ENCODE peak calls at places on chromosomes 12 and 14, in seven cellular contexts. One of them, this sample, is unnamed.

GRCh38 chr12:20792971-20793370 is 17.5 kb upstream of the SLCO1B3 start:
- DNase-seq in cardiac muscle cell: no peak
- DNase-seq in progenitor cell of endocrine pancreas: no peak
- DNase-seq in mammary epithelial cell: no peak
- DNase-seq in psoas muscle: no peak
- DNase-seq in lung: no peak
- DNase-seq in endothelial cell: no peak
- DNase-seq in this sample: no peak

GRCh38 chr14:104800600-104801283 is at the start of gene ZBTB42:
- DNase-seq in lung: peak
- DNase-seq in progenitor cell of endocrine pancreas: peak
- DNase-seq in psoas muscle: peak
- DNase-seq in cardiac muscle cell: peak
- DNase-seq in mammary epithelial cell: peak
- DNase-seq in endothelial cell: peak
- DNase-seq in this sample: peak

GRCh38 chr14:61385002-61385685 is 63.8 kb downstream of the PRKCH start:
- DNase-seq in lung: no peak
- DNase-seq in psoas muscle: no peak
- DNase-seq in endothelial cell: no peak
- DNase-seq in mammary epithelial cell: no peak
- DNase-seq in cardiac muscle cell: no peak
- DNase-seq in progenitor cell of endocrine pancreas: no peak
- DNase-seq in this sample: no peak

GRCh38 chr12:47222960-47223847 is 143.4 kb upstream of the AMIGO2 start:
- DNase-seq in psoas muscle: no peak
- DNase-seq in progenitor cell of endocrine pancreas: no peak
- DNase-seq in cardiac muscle cell: peak
- DNase-seq in lung: no peak
- DNase-seq in mammary epithelial cell: no peak
- DNase-seq in endothelial cell: peak
- DNase-seq in this sample: peak

GRCh38 chr12:51823875-51824565 is 24.5 kb downstream of the FIGNL2 start:
- DNase-seq in lung: no peak
- DNase-seq in mammary epithelial cell: peak
- DNase-seq in cardiac muscle cell: peak
- DNase-seq in psoas muscle: no peak
- DNase-seq in progenitor cell of endocrine pancreas: no peak
- DNase-seq in endothelial cell: peak
- DNase-seq in this sample: peak

GRCh38 chr12:40827923-40828592 is 135.8 kb downstream of the CNTN1 start:
- DNase-seq in cardiac muscle cell: no peak
- DNase-seq in lung: no peak
- DNase-seq in progenitor cell of endocrine pancreas: no peak
- DNase-seq in endothelial cell: no peak
- DNase-seq in psoas muscle: no peak
- DNase-seq in mammary epithelial cell: no peak
- DNase-seq in this sample: no peak

GRCh38 chr14:70842851-70843462 is 33.6 kb upstream of the MAP3K9 start:
- DNase-seq in endothelial cell: no peak
- DNase-seq in psoas muscle: no peak
- DNase-seq in progenitor cell of endocrine pancreas: no peak
- DNase-seq in lung: no peak
- DNase-seq in cardiac muscle cell: peak
- DNase-seq in mammary epithelial cell: no peak
- DNase-seq in this sample: no peak

GRCh38 chr14:31843361-31844091 is 233.6 kb upstream of the ARHGAP5 start:
- DNase-seq in cardiac muscle cell: peak
- DNase-seq in psoas muscle: no peak
- DNase-seq in mammary epithelial cell: peak
- DNase-seq in endothelial cell: no peak
- DNase-seq in progenitor cell of endocrine pancreas: no peak
- DNase-seq in lung: no peak
- DNase-seq in this sample: no peak

GRCh38 chr14:76955575-76956252 is 72.8 kb downstream of the IRF2BPL start:
- DNase-seq in lung: no peak
- DNase-seq in mammary epithelial cell: peak
- DNase-seq in endothelial cell: no peak
- DNase-seq in progenitor cell of endocrine pancreas: no peak
- DNase-seq in cardiac muscle cell: peak
- DNase-seq in psoas muscle: peak
- DNase-seq in this sample: no peak

GRCh38 chr14:34302654-34303053 is 159.4 kb downstream of the SPTSSA start:
- DNase-seq in lung: no peak
- DNase-seq in cardiac muscle cell: peak
- DNase-seq in progenitor cell of endocrine pancreas: no peak
- DNase-seq in psoas muscle: no peak
- DNase-seq in endothelial cell: no peak
- DNase-seq in mammary epithelial cell: no peak
- DNase-seq in this sample: no peak

GRCh38 chr12:125185740-125186470 is 120.7 kb downstream of the AACS start:
- DNase-seq in progenitor cell of endocrine pancreas: peak
- DNase-seq in mammary epithelial cell: peak
- DNase-seq in lung: peak
- DNase-seq in endothelial cell: peak
- DNase-seq in psoas muscle: peak
- DNase-seq in cardiac muscle cell: peak
- DNase-seq in this sample: peak

GRCh38 chr14:48874701-48875100 is 711.5 kb downstream of the RPS29 start:
- DNase-seq in progenitor cell of endocrine pancreas: no peak
- DNase-seq in endothelial cell: no peak
- DNase-seq in mammary epithelial cell: no peak
- DNase-seq in lung: no peak
- DNase-seq in psoas muscle: no peak
- DNase-seq in cardiac muscle cell: no peak
- DNase-seq in this sample: no peak

GRCh38 chr12:107504503-107504885 is 181.1 kb upstream of the PWP1 start:
- DNase-seq in cardiac muscle cell: no peak
- DNase-seq in progenitor cell of endocrine pancreas: no peak
- DNase-seq in lung: no peak
- DNase-seq in endothelial cell: no peak
- DNase-seq in mammary epithelial cell: no peak
- DNase-seq in psoas muscle: no peak
- DNase-seq in this sample: no peak

GRCh38 chr14:97277711-97278110 is 480.5 kb downstream of the VRK1 start:
- DNase-seq in cardiac muscle cell: no peak
- DNase-seq in lung: no peak
- DNase-seq in progenitor cell of endocrine pancreas: no peak
- DNase-seq in endothelial cell: no peak
- DNase-seq in mammary epithelial cell: no peak
- DNase-seq in psoas muscle: no peak
- DNase-seq in this sample: no peak

GRCh38 chr14:103562135-103562384 is 397 bp downstream of the BAG5 start:
- DNase-seq in endothelial cell: no peak
- DNase-seq in progenitor cell of endocrine pancreas: no peak
- DNase-seq in mammary epithelial cell: no peak
- DNase-seq in cardiac muscle cell: no peak
- DNase-seq in psoas muscle: no peak
- DNase-seq in lung: no peak
- DNase-seq in this sample: no peak

GRCh38 chr14:91924871-91925726 is 22.4 kb downstream of the FBLN5 start:
- DNase-seq in progenitor cell of endocrine pancreas: no peak
- DNase-seq in psoas muscle: no peak
- DNase-seq in endothelial cell: no peak
- DNase-seq in cardiac muscle cell: peak
- DNase-seq in mammary epithelial cell: peak
- DNase-seq in lung: no peak
- DNase-seq in this sample: peak

GRCh38 chr12:132710062-132710421 is 600 bp upstream of the PGAM5 start:
- DNase-seq in cardiac muscle cell: no peak
- DNase-seq in progenitor cell of endocrine pancreas: peak
- DNase-seq in endothelial cell: peak
- DNase-seq in mammary epithelial cell: no peak
- DNase-seq in psoas muscle: no peak
- DNase-seq in lung: no peak
- DNase-seq in this sample: peak

GRCh38 chr12:6463858-6464257 is 6.6 kb downstream of the VAMP1 start:
- DNase-seq in progenitor cell of endocrine pancreas: no peak
- DNase-seq in endothelial cell: no peak
- DNase-seq in lung: no peak
- DNase-seq in psoas muscle: no peak
- DNase-seq in cardiac muscle cell: no peak
- DNase-seq in mammary epithelial cell: no peak
- DNase-seq in this sample: no peak

GRCh38 chr12:6606331-6607131 is 648 bp downstream of the CHD4 start:
- DNase-seq in mammary epithelial cell: peak
- DNase-seq in progenitor cell of endocrine pancreas: peak
- DNase-seq in psoas muscle: peak
- DNase-seq in lung: peak
- DNase-seq in endothelial cell: peak
- DNase-seq in cardiac muscle cell: peak
- DNase-seq in this sample: peak

GRCh38 chr14:65238456-65238855 is 136.1 kb upstream of the MAX start:
- DNase-seq in lung: no peak
- DNase-seq in psoas muscle: no peak
- DNase-seq in endothelial cell: no peak
- DNase-seq in mammary epithelial cell: peak
- DNase-seq in cardiac muscle cell: peak
- DNase-seq in progenitor cell of endocrine pancreas: no peak
- DNase-seq in this sample: no peak

GRCh38 chr14:61609143-61609851 is 86.0 kb upstream of the HIF1A start:
- DNase-seq in progenitor cell of endocrine pancreas: no peak
- DNase-seq in endothelial cell: peak
- DNase-seq in mammary epithelial cell: peak
- DNase-seq in psoas muscle: peak
- DNase-seq in lung: no peak
- DNase-seq in cardiac muscle cell: peak
- DNase-seq in this sample: no peak

GRCh38 chr12:94147991-94148840 is at the start of gene PLXNC1:
- DNase-seq in mammary epithelial cell: peak
- DNase-seq in progenitor cell of endocrine pancreas: peak
- DNase-seq in cardiac muscle cell: peak
- DNase-seq in lung: peak
- DNase-seq in endothelial cell: peak
- DNase-seq in psoas muscle: peak
- DNase-seq in this sample: peak

GRCh38 chr12:64256166-64256800 is 34.2 kb upstream of the KICS2 start:
- DNase-seq in lung: no peak
- DNase-seq in endothelial cell: no peak
- DNase-seq in cardiac muscle cell: peak
- DNase-seq in mammary epithelial cell: peak
- DNase-seq in psoas muscle: no peak
- DNase-seq in progenitor cell of endocrine pancreas: no peak
- DNase-seq in this sample: no peak

GRCh38 chr14:54177861-54178591 is 218.8 kb upstream of the CDKN3 start:
- DNase-seq in endothelial cell: no peak
- DNase-seq in progenitor cell of endocrine pancreas: no peak
- DNase-seq in mammary epithelial cell: no peak
- DNase-seq in lung: no peak
- DNase-seq in psoas muscle: no peak
- DNase-seq in cardiac muscle cell: no peak
- DNase-seq in this sample: no peak

GRCh38 chr14:99164712-99165111 is 107.3 kb downstream of the BCL11B start:
- DNase-seq in mammary epithelial cell: no peak
- DNase-seq in lung: no peak
- DNase-seq in psoas muscle: no peak
- DNase-seq in progenitor cell of endocrine pancreas: no peak
- DNase-seq in cardiac muscle cell: no peak
- DNase-seq in endothelial cell: no peak
- DNase-seq in this sample: no peak

DNA sequence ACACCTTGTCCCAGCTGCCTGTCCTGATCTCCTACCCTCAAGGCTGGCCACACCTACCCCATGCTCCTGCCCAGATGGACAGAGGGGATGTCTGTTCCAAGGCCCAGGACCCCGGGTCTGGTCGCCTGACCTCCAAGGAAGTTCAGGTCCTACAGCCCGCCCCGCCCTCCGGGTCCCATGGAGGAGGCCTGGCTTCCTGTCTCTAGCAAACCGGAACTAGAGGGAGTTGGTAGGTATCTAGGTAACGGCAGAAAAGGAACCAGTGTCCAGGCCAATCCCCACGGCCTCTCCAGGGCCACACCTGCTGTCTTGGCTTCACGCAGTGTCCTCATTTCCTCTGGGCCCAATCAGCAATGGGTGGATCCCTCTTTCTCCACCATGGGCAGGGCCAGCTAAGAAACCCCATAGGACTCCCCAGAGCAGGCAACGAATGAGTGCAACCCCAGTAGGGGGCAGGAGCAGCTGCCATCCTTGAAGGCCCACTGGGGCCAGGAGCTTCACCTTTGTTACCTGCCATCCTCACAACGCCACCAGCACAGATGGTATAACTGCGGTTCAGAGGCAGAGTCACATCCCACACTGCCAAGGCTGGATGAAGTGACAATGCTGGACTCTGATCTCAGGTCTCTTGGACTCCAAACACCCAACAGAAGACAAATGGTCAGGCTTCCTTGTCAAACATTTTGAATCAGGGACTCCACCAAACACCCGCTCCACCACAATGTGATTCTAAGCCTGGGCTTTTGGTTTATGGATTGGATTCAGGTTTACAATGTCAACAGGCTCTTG is 25.1 kb upstream of the RPLP0 start:
- DNase-seq in mammary epithelial cell: no peak
- DNase-seq in progenitor cell of endocrine pancreas: no peak
- DNase-seq in lung: peak
- DNase-seq in psoas muscle: peak
- DNase-seq in cardiac muscle cell: no peak
- DNase-seq in endothelial cell: no peak
- DNase-seq in this sample: no peak
- TF ChIP-seq CTCF in mammary epithelial cell: no peak
- TF ChIP-seq CTCF in progenitor cell of endocrine pancreas: no peak
- TF ChIP-seq CTCF in lung: no peak
- TF ChIP-seq CTCF in psoas muscle: no peak
- TF ChIP-seq CTCF in cardiac muscle cell: no peak
- TF ChIP-seq CTCF in endothelial cell: no peak
- TF ChIP-seq CTCF in this sample: no peak

GRCh38 chr14:66401447-66402095 is 84.6 kb upstream of the CCDC196 start:
- DNase-seq in endothelial cell: no peak
- DNase-seq in lung: no peak
- DNase-seq in psoas muscle: no peak
- DNase-seq in mammary epithelial cell: peak
- DNase-seq in cardiac muscle cell: peak
- DNase-seq in progenitor cell of endocrine pancreas: no peak
- DNase-seq in this sample: no peak
- TF ChIP-seq CTCF in endothelial cell: peak
- TF ChIP-seq CTCF in lung: no peak
- TF ChIP-seq CTCF in psoas muscle: peak
- TF ChIP-seq CTCF in mammary epithelial cell: peak
- TF ChIP-seq CTCF in cardiac muscle cell: peak
- TF ChIP-seq CTCF in progenitor cell of endocrine pancreas: peak
- TF ChIP-seq CTCF in this sample: peak

GRCh38 chr14:82153689-82154088 is 620.0 kb upstream of the SEL1L start:
- DNase-seq in lung: no peak
- DNase-seq in psoas muscle: no peak
- DNase-seq in cardiac muscle cell: no peak
- DNase-seq in progenitor cell of endocrine pancreas: no peak
- DNase-seq in mammary epithelial cell: no peak
- DNase-seq in endothelial cell: no peak
- DNase-seq in this sample: no peak
- TF ChIP-seq CTCF in lung: no peak
- TF ChIP-seq CTCF in psoas muscle: no peak
- TF ChIP-seq CTCF in cardiac muscle cell: no peak
- TF ChIP-seq CTCF in progenitor cell of endocrine pancreas: no peak
- TF ChIP-seq CTCF in mammary epithelial cell: no peak
- TF ChIP-seq CTCF in endothelial cell: no peak
- TF ChIP-seq CTCF in this sample: no peak

DNA sequence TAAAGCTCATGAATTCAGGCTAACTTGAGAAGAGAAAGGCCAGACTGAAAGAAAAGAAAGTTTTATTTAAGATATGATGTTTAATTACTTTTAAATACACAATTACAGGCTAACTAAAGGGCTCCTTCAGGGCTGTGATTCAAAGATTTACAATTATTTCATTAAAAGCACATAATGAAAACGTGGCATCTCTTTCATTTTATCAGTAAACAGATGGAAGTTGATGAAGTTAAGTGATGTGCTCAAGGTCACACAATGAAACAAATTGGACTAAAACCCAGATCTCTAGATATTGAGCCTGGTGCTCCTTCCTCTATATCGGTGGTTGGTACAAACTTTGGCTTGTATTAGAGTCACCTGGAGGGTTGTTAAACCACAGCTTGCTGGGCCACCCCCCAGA is 13.5 kb upstream of the NFKBIA start:
- DNase-seq in lung: no peak
- DNase-seq in mammary epithelial cell: no peak
- DNase-seq in cardiac muscle cell: no peak
- DNase-seq in endothelial cell: no peak
- DNase-seq in psoas muscle: no peak
- DNase-seq in progenitor cell of endocrine pancreas: no peak
- DNase-seq in this sample: no peak
- TF ChIP-seq CTCF in lung: no peak
- TF ChIP-seq CTCF in mammary epithelial cell: no peak
- TF ChIP-seq CTCF in cardiac muscle cell: no peak
- TF ChIP-seq CTCF in endothelial cell: no peak
- TF ChIP-seq CTCF in psoas muscle: no peak
- TF ChIP-seq CTCF in progenitor cell of endocrine pancreas: no peak
- TF ChIP-seq CTCF in this sample: no peak